ENCODE peak calls at places on chromosomes 12 and 14, in five cellular contexts. V, Q, X, B and E are unnamed samples.

GRCh38 chr14:93090826-93091583 is 24.7 kb downstream of the ITPK1 start:
- DNase-seq in V (no peak), Q (no peak), X (no peak), B (no peak), E (no peak)

GRCh38 chr14:55752580-55753365 is 172.8 kb downstream of the KTN1 start:
- DNase-seq in V (peak), Q (peak), X (peak), B (no peak), E (peak)

GRCh38 chr14:101862711-101863110 is 101.2 kb downstream of the PPP2R5C start:
- DNase-seq in V (no peak), Q (no peak), X (no peak), B (no peak), E (no peak)

GRCh38 chr12:94997726-94998125 is 5.8 kb downstream of the NDUFA12 start:
- DNase-seq in V (no peak), Q (no peak), X (no peak), B (no peak), E (no peak)

GRCh38 chr12:105820407-105821140 is 318.2 kb downstream of the NUAK1 start:
- DNase-seq in V (no peak), Q (peak), X (no peak), B (no peak), E (peak)

GRCh38 chr14:56137842-56138241 is 19.6 kb downstream of the PELI2 start:
- DNase-seq in V (no peak), Q (no peak), X (no peak), B (no peak), E (no peak)

GRCh38 chr14:41476526-41476925 is 130.2 kb upstream of the LRFN5 start:
- DNase-seq in V (no peak), Q (no peak), X (no peak), B (no peak), E (no peak)

GRCh38 chr14:96587823-96588385 is 85.7 kb downstream of the PAPOLA start:
- DNase-seq in V (peak), Q (no peak), X (no peak), B (no peak), E (no peak)

GRCh38 chr12:55727643-55728184 is 1.1 kb downstream of the CD63 start:
- DNase-seq in V (no peak), Q (peak), X (peak), B (no peak), E (peak)

GRCh38 chr14:99612737-99613330 is 8.8 kb upstream of the CCDC85C start:
- DNase-seq in V (no peak), Q (peak), X (no peak), B (no peak), E (no peak)